ENCODE peak calls at places on chromosomes 13 and 19, in ten cellular contexts. A is ovary; K is astrocyte of the cerebellum; X is GM12864; Y is BJ; Q is bronchial epithelial cell; G is activated CD8-positive, alpha-beta T cell treated with anti-CD3 and anti-CD28 coated beads for 36 hours; H is lung; F is prostate gland; C is breast epithelium. Z is an unnamed sample.

GRCh38 chr19:9847087-9847671 is 12.1 kb downstream of the PIN1 start:
- DNase-seq in X (no peak), Y (peak; percentile 66), F (peak; percentile 50), Q (peak; percentile 83), H (peak; percentile 39), C (no peak), G (peak; percentile 82), A (no peak), K (peak; percentile 60), Z (no peak)

GRCh38 chr13:40920826-40921225 is 98.3 kb downstream of the ELF1 start:
- DNase-seq in G (no peak), C (no peak), A (no peak), K (no peak), H (no peak), Y (no peak), Q (no peak), F (no peak), X (no peak), Z (no peak)

GRCh38 chr13:24004142-24004541 is 106.8 kb upstream of the C1QTNF9B start:
- DNase-seq in G (no peak), H (no peak), Y (no peak), K (no peak), F (no peak), A (no peak), Q (no peak), X (no peak), C (no peak), Z (no peak)

GRCh38 chr13:32647926-32648325 is 61.7 kb downstream of the PDS5B start:
- DNase-seq in K (no peak), H (no peak), A (no peak), X (no peak), C (no peak), Y (no peak), G (peak; percentile 13), F (no peak), Q (no peak), Z (no peak)

GRCh38 chr13:111909971-111910671 is 156.8 kb upstream of the SOX1 start:
- DNase-seq in Q (no peak), C (no peak), A (no peak), H (peak; percentile 11), G (no peak), Y (no peak), K (no peak), F (peak; percentile 2), X (no peak), Z (peak; percentile 63)

GRCh38 chr13:44713793-44714469 is 137.8 kb upstream of the TSC22D1 start:
- DNase-seq in C (peak; percentile 56), Q (peak; percentile 96), K (peak; percentile 93), H (no peak), G (no peak), F (no peak), A (no peak), X (no peak), Y (peak; percentile 79), Z (no peak)

GRCh38 chr19:21912654-21913053 is 76.7 kb upstream of the ZNF43 start:
- DNase-seq in Q (no peak), C (no peak), F (no peak), G (no peak), Y (no peak), X (no peak), A (no peak), H (no peak), K (no peak), Z (no peak)

GRCh38 chr19:38068851-38069250 is 155.2 kb downstream of the DPF1 start:
- DNase-seq in X (no peak), G (no peak), K (no peak), A (no peak), C (no peak), Q (no peak), Y (no peak), F (no peak), H (no peak), Z (no peak)

GRCh38 chr19:7477758-7478157 is 11.1 kb downstream of the PEX11G start:
- DNase-seq in C (no peak), Q (no peak), G (no peak), K (no peak), X (no peak), F (no peak), A (no peak), H (no peak), Y (no peak), Z (no peak)

GRCh38 chr19:43425567-43426392 is 11.1 kb downstream of the TEX101 start:
- DNase-seq in Q (peak; percentile 52), A (no peak), F (peak; percentile 56), H (no peak), C (no peak), Y (no peak), K (no peak), G (no peak), X (no peak), Z (no peak)
- TF ChIP-seq CTCF in Q (peak; percentile 69), A (no peak), F (peak; percentile 57), H (no peak), C (no peak), Y (peak; percentile 70), K (peak; percentile 54), G (peak; percentile 55), X (peak; percentile 56), Z (peak; percentile 55)

GRCh38 chr19:49570997-49571676 is 9.2 kb downstream of the NOSIP start:
- DNase-seq in G (peak; percentile 52), K (no peak), A (no peak), Y (no peak), X (no peak), F (no peak), H (no peak), Q (no peak), C (no peak), Z (no peak)
- TF ChIP-seq CTCF in G (no peak), K (no peak), A (no peak), Y (no peak), X (no peak), F (no peak), H (no peak), Q (peak; percentile 8), C (no peak), Z (no peak)

GRCh38 chr19:1222394-1222793 is 15.4 kb downstream of the CBARP start:
- DNase-seq in A (no peak), K (no peak), C (no peak), G (no peak), F (no peak), Q (no peak), Y (no peak), X (no peak), H (no peak), Z (no peak)
- TF ChIP-seq CTCF in A (no peak), K (no peak), C (no peak), G (no peak), F (no peak), Q (no peak), Y (no peak), X (peak; percentile 46), H (no peak), Z (no peak)

GRCh38 chr13:70622785-70623184 is 514.5 kb upstream of the KLHL1 start:
- DNase-seq in G (no peak), A (no peak), X (no peak), F (no peak), H (no peak), Y (no peak), K (no peak), Q (no peak), C (no peak), Z (no peak)

GRCh38 chr13:70623260-70623659 is 515.0 kb upstream of the KLHL1 start:
- DNase-seq in H (no peak), Q (peak; percentile 15), Y (no peak), K (no peak), F (no peak), A (no peak), G (no peak), X (no peak), C (no peak), Z (no peak)
- TF ChIP-seq CTCF in H (no peak), Q (no peak), Y (peak; percentile 4), K (no peak), F (peak; percentile 18), A (no peak), G (peak; percentile 53), X (peak; percentile 5), C (peak; percentile 22), Z (peak; percentile 80)

Z was measured in type B pancreatic cell.